ENCODE peak calls at places on chromosome 22, in seven cellular contexts. One of them, this sample, is unnamed.
A peak's percentile ranks its signal among the peaks of the same experiment; 100 is the strongest.

GRCh38 chr22:50270302-50271010 is at the start of gene MAPK11:
- DNase-seq in naive B cell: peak; percentile 71
- DNase-seq in AG10803: peak; percentile 68
- DNase-seq in NB4: peak; percentile 83
- DNase-seq in amniotic stem cell: peak; percentile 43
- DNase-seq in heart right ventricle: peak; percentile 75
- DNase-seq in HCT116: no peak
- DNase-seq in this sample: peak; percentile 87

GRCh38 chr22:26086359-26086758 is 82.9 kb upstream of the SEZ6L start:
- DNase-seq in naive B cell: no peak
- DNase-seq in heart right ventricle: no peak
- DNase-seq in AG10803: no peak
- DNase-seq in amniotic stem cell: no peak
- DNase-seq in NB4: peak; percentile 23
- DNase-seq in HCT116: no peak
- DNase-seq in this sample: no peak

GRCh38 chr22:44532466-44533025 is 34.5 kb upstream of the RTL6 start:
- DNase-seq in HCT116: no peak
- DNase-seq in heart right ventricle: no peak
- DNase-seq in amniotic stem cell: no peak
- DNase-seq in naive B cell: no peak
- DNase-seq in NB4: no peak
- DNase-seq in AG10803: no peak
- DNase-seq in this sample: no peak

GRCh38 chr22:19105867-19106802 is 16.1 kb downstream of the DGCR2 start:
- DNase-seq in NB4: peak; percentile 45
- DNase-seq in amniotic stem cell: no peak
- DNase-seq in HCT116: no peak
- DNase-seq in heart right ventricle: no peak
- DNase-seq in AG10803: no peak
- DNase-seq in naive B cell: peak; percentile 23
- DNase-seq in this sample: no peak

GRCh38 chr22:48478124-48478523 is 1349.5 kb downstream of the BRD1 start:
- DNase-seq in naive B cell: no peak
- DNase-seq in heart right ventricle: no peak
- DNase-seq in amniotic stem cell: no peak
- DNase-seq in NB4: no peak
- DNase-seq in HCT116: no peak
- DNase-seq in AG10803: no peak
- DNase-seq in this sample: no peak

GRCh38 chr22:37485006-37485713 is 1.0 kb downstream of the MFNG start:
- DNase-seq in amniotic stem cell: no peak
- DNase-seq in heart right ventricle: peak; percentile 45
- DNase-seq in HCT116: no peak
- DNase-seq in NB4: no peak
- DNase-seq in AG10803: no peak
- DNase-seq in naive B cell: peak; percentile 55
- DNase-seq in this sample: no peak

GRCh38 chr22:34108168-34108567 is 187.9 kb upstream of the LARGE1 start:
- DNase-seq in amniotic stem cell: no peak
- DNase-seq in NB4: no peak
- DNase-seq in heart right ventricle: no peak
- DNase-seq in AG10803: no peak
- DNase-seq in naive B cell: no peak
- DNase-seq in HCT116: no peak
- DNase-seq in this sample: no peak

GRCh38 chr22:48070760-48071159 is 1308.3 kb downstream of the TBC1D22A start:
- DNase-seq in NB4: no peak
- DNase-seq in naive B cell: no peak
- DNase-seq in amniotic stem cell: no peak
- DNase-seq in HCT116: no peak
- DNase-seq in heart right ventricle: no peak
- DNase-seq in AG10803: no peak
- DNase-seq in this sample: no peak

GRCh38 chr22:21599053-21599893 is 30.5 kb downstream of the YDJC start:
- DNase-seq in HCT116: no peak
- DNase-seq in NB4: no peak
- DNase-seq in heart right ventricle: no peak
- DNase-seq in naive B cell: no peak
- DNase-seq in amniotic stem cell: no peak
- DNase-seq in AG10803: no peak
- DNase-seq in this sample: no peak

GRCh38 chr22:46038516-46039430 is 61.8 kb upstream of the WNT7B start:
- DNase-seq in AG10803: no peak
- DNase-seq in HCT116: no peak
- DNase-seq in NB4: no peak
- DNase-seq in amniotic stem cell: no peak
- DNase-seq in naive B cell: no peak
- DNase-seq in heart right ventricle: no peak
- DNase-seq in this sample: no peak